ENCODE peak calls at places on chromosomes 13 and 19, in seven cellular contexts. D, H, J, Y, K, F and R are unnamed samples.
A peak's percentile ranks its signal among the peaks of the same experiment; 100 is the strongest.

GRCh38 chr13:52461265-52461664 is 6.0 kb downstream of the CKAP2 start:
- DNase-seq in H (no peak), K (no peak), F (no peak), D (no peak), J (no peak), Y (no peak), R (no peak)

GRCh38 chr19:48696353-48697010 is 711 bp downstream of the FUT2 start:
- DNase-seq in Y (no peak), J (peak; percentile 35), H (peak; percentile 82), F (no peak), D (no peak), K (no peak), R (no peak)

GRCh38 chr13:30871713-30872029 is 34.4 kb upstream of the MEDAG start:
- DNase-seq in H (no peak), Y (no peak), F (peak; percentile 44), K (no peak), D (no peak), J (no peak), R (no peak)

GRCh38 chr19:31257025-31257424 is 92.2 kb downstream of the TSHZ3 start:
- DNase-seq in J (no peak), F (no peak), K (no peak), Y (no peak), D (no peak), H (no peak), R (no peak)

GRCh38 chr13:27619711-27620376 is 485 bp downstream of the LNX2 start:
- DNase-seq in H (peak; percentile 88), Y (peak; percentile 39), J (peak; percentile 34), D (no peak), K (peak; percentile 68), F (peak; percentile 46), R (no peak)

GRCh38 chr19:18364826-18365528 is 21.0 kb upstream of the GDF15 start:
- DNase-seq in K (peak; percentile 26), Y (peak; percentile 100), J (peak; percentile 81), F (peak; percentile 99), H (peak; percentile 93), D (no peak), R (no peak)

GRCh38 chr19:55494172-55494761 is 6.0 kb downstream of the SSC5D start:
- DNase-seq in D (peak; percentile 48), F (peak; percentile 94), H (peak; percentile 90), K (no peak), Y (peak; percentile 65), J (no peak), R (no peak)

GRCh38 chr13:93889430-93889829 is 590.1 kb downstream of the DCT start:
- DNase-seq in J (no peak), D (no peak), Y (no peak), F (no peak), K (no peak), H (no peak), R (no peak)

GRCh38 chr13:91399189-91400093 is 1.0 kb downstream of the GPC5 start:
- DNase-seq in J (no peak), Y (no peak), F (no peak), D (no peak), H (peak; percentile 70), K (no peak), R (no peak)

GRCh38 chr19:14576363-14576762 is 4.5 kb upstream of the NDUFB7 start:
- DNase-seq in K (peak; percentile 59), D (no peak), J (no peak), H (no peak), Y (no peak), F (no peak), R (no peak)

GRCh38 chr19:5434970-5435641 is 20.1 kb upstream of the ZNRF4 start:
- DNase-seq in K (no peak), D (no peak), Y (peak; percentile 77), F (peak; percentile 37), J (no peak), H (no peak), R (no peak)

GRCh38 chr19:36423925-36424324 is 5.5 kb upstream of the ZFP82 start:
- DNase-seq in D (no peak), Y (no peak), H (no peak), K (no peak), J (no peak), F (no peak), R (no peak)

GRCh38 chr19:36421749-36422481 is 3.5 kb upstream of the ZFP82 start:
- DNase-seq in D (no peak), F (no peak), J (no peak), Y (no peak), H (no peak), K (no peak), R (no peak)

GRCh38 chr19:36417752-36418286 is 625 bp downstream of the ZFP82 start:
- DNase-seq in F (no peak), H (peak; percentile 67), J (no peak), K (peak; percentile 40), D (no peak), Y (no peak), R (no peak)

GRCh38 chr19:36418287-36419001 is at the start of gene ZFP82:
- DNase-seq in Y (peak; percentile 83), F (peak; percentile 87), K (peak; percentile 94), D (no peak), H (peak; percentile 93), J (no peak), R (peak; percentile 69)

GRCh38 chr19:36420961-36421748 is 2.7 kb upstream of the ZFP82 start:
- DNase-seq in K (no peak), D (no peak), H (peak; percentile 61), Y (peak; percentile 57), J (no peak), F (peak; percentile 37), R (no peak)
- TF ChIP-seq CTCF in K (no peak), D (no peak), H (no peak), Y (no peak), J (no peak), F (no peak), R (no peak)

DNA sequence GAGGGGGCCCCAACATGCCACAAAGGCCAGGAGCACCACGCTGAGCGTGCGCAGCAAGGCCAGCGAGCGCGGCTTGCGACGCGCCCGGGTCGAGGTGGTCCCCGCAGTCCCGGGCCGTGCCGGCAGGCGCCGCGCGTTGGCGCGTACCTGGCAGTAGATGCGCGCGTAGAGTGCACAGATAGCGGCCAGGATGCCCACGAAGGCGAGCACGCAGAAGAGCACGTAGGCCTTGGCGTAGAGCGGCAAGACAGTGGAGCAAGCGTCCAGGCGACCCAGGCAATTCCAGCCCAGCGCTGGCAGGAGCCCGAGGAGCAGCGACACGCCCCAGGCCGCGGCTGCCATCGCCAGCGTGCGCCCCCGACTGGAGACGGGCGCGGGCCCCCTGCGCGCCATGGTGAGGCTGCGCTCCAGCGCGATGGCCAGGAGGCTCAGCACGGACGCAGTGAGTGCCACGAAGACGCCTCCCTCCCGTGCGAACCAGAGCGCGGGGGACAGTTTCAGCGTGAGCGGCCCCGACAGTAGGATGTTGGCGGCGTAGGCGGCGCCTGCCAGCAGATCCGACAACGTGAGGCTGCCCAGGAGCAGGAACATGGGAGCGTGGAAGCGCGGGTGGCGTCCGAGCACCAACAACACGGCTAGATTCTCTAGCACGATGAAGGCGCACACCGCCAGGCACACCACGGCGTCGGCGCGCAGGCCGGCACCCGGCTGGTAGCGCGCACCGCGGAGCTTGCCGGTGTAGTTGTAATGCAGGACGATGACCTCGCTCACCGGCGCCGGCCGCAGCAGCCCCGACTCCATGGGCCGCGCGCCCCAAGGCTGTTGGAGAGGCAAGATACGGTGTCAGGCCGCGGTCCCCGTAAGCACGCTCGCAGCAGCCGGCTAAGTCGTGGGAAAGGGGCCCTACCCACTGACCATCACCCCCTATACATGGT is 2.8 kb downstream of the S1PR5 start:
- DNase-seq in D (no peak), J (peak; percentile 7), F (no peak), H (no peak), K (no peak), Y (no peak), R (no peak)
- TF ChIP-seq CTCF in D (no peak), J (no peak), F (no peak), H (no peak), K (no peak), Y (no peak), R (no peak)

GRCh38 chr13:110463876-110464510 is 97.5 kb downstream of the RAB20 start:
- DNase-seq in D (no peak), K (no peak), J (no peak), H (no peak), F (no peak), Y (peak; percentile 41), R (no peak)
- TF ChIP-seq CTCF in D (no peak), K (no peak), J (no peak), H (no peak), F (no peak), Y (no peak), R (no peak)

GRCh38 chr13:113245858-113246791 is 36.7 kb downstream of the CUL4A start:
- DNase-seq in J (no peak), Y (no peak), K (no peak), H (no peak), F (peak; percentile 6), D (no peak), R (no peak)
- TF ChIP-seq CTCF in J (no peak), Y (peak; percentile 54), K (no peak), H (no peak), F (peak; percentile 41), D (no peak), R (no peak)

DNA sequence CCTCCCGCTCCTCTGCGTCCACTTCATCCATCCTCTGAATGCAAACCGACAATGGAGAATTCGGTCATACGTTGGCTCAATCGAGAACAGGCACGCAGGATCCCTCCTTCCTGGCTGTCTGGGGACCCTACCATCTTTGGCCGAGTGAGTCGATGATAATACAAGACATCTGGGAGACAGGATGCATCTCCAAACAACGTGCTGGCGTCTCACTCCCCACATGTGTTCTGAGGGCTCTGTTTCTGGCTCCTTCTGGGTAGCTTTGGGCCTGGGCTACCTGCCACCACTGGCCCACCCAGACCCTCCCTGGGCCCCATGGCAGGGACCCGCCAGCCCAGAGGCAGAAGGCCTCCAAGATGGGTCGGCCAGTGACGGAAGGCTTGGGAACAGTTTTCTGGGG is 31.4 kb downstream of the CEBPG start:
- DNase-seq in H (peak; percentile 37), J (no peak), Y (no peak), F (no peak), D (no peak), K (no peak), R (no peak)
- TF ChIP-seq CTCF in H (no peak), J (no peak), Y (no peak), F (no peak), D (no peak), K (no peak), R (no peak)